ENCODE peak calls at places on chromosome 11, in eight cellular contexts. G is skeletal muscle cell; A is nucleus accumbens; J is T-helper 9 cell; Z is AG09309; V is cardiac muscle cell; M is stimulated activated CD4-positive, alpha-beta T cell treated with anti-CD3 and anti-CD28 coated beads, Interleukin-12 subunit alpha, Interleukin-12 subunit beta, amount 100 ng/mL, for 24 hours; Y is activated CD4-positive, alpha-beta T cell treated with anti-CD3 and anti-CD28 coated beads for 4 hours. W is an unnamed sample.

GRCh38 chr11:65090628-65091027 is 5.4 kb upstream of the VPS51 start:
- DNase-seq in V (no peak), A (peak), Y (no peak), G (no peak), J (no peak), Z (no peak), M (no peak), W (no peak)

GRCh38 chr11:62392506-62392905 is 26.3 kb upstream of the SCGB1A1 start:
- DNase-seq in Z (no peak), G (no peak), Y (no peak), A (no peak), J (no peak), M (no peak), V (no peak), W (no peak)

GRCh38 chr11:103807806-103808205 is 228.6 kb upstream of the DDI1 start:
- DNase-seq in Y (no peak), J (no peak), M (no peak), V (peak), A (no peak), Z (no peak), G (no peak), W (no peak)

GRCh38 chr11:64905516-64906313 is 11.3 kb downstream of the ATG2A start:
- DNase-seq in V (no peak), Y (no peak), Z (no peak), G (no peak), A (no peak), M (no peak), J (no peak), W (no peak)

GRCh38 chr11:130512662-130513061 is 64.2 kb downstream of the ADAMTS15 start:
- DNase-seq in V (no peak), G (no peak), M (no peak), Z (no peak), J (no peak), Y (no peak), A (no peak), W (no peak)

GRCh38 chr11:12108875-12109453 is 1.4 kb upstream of the MICAL2 start:
- DNase-seq in A (no peak), G (no peak), J (no peak), Y (no peak), Z (no peak), M (no peak), V (no peak), W (no peak)

GRCh38 chr11:117511981-117512448 is 184.4 kb downstream of the CEP164 start:
- DNase-seq in M (no peak), G (no peak), J (no peak), A (no peak), V (no peak), Z (no peak), Y (no peak), W (no peak)

GRCh38 chr11:44133335-44133946 is 38.0 kb downstream of the EXT2 start:
- DNase-seq in Y (no peak), V (peak), J (no peak), G (peak), Z (no peak), A (no peak), M (no peak), W (no peak)

GRCh38 chr11:15123849-15124248 is 9.1 kb downstream of the INSC start:
- DNase-seq in M (no peak), V (peak), J (no peak), Y (no peak), G (peak), Z (peak), A (no peak), W (no peak)

GRCh38 chr11:130211781-130212401 is 52.3 kb downstream of the ST14 start:
- DNase-seq in Z (no peak), J (no peak), G (no peak), M (no peak), Y (no peak), V (no peak), A (no peak), W (no peak)

GRCh38 chr11:1087279-1087960 is 12.7 kb downstream of the MUC2 start:
- DNase-seq in A (no peak), V (no peak), M (no peak), G (no peak), J (no peak), Y (no peak), Z (no peak), W (peak)

GRCh38 chr11:126564588-126564987 is 209.1 kb downstream of the ST3GAL4 start:
- DNase-seq in G (no peak), M (no peak), V (no peak), A (no peak), Z (no peak), Y (no peak), J (no peak), W (no peak)

GRCh38 chr11:70134490-70134889 is 56.4 kb downstream of the ANO1 start:
- DNase-seq in Y (no peak), Z (no peak), V (no peak), G (no peak), A (no peak), M (no peak), J (no peak), W (peak)